ENCODE peak calls at places on chromosomes 5 and 9, in nine cellular contexts. I is fibroblast of pulmonary artery, A is AG04450, B is esophagus squamous epithelium, S is choroid plexus epithelial cell, T is heart right ventricle, X is upper lobe of right lung, J is H1, W is A673. H is an unnamed sample.

GRCh38 chr5:74665246-74665645 is 19.8 kb upstream of the HEXB start:
- DNase-seq in B (no peak), I (peak), W (no peak), A (no peak), J (no peak), X (no peak), T (no peak), S (peak), H (no peak)

GRCh38 chr5:93581738-93582414 is 857 bp upstream of the NR2F1-AS1 start:
- DNase-seq in B (no peak), A (peak), T (no peak), I (peak), S (peak), W (peak), X (no peak), J (no peak), H (no peak)

GRCh38 chr5:98173334-98173733 is 600.1 kb upstream of the RGMB start:
- DNase-seq in J (no peak), A (no peak), X (no peak), S (peak), W (no peak), B (no peak), T (no peak), I (peak), H (no peak)

GRCh38 chr9:122265265-122265900 is 701 bp downstream of the MRRF start:
- DNase-seq in X (no peak), S (peak), I (peak), T (no peak), J (no peak), A (no peak), W (peak), B (no peak), H (peak)

GRCh38 chr9:12735669-12736068 is 39.2 kb upstream of the LURAP1L start:
- DNase-seq in W (no peak), T (no peak), J (no peak), S (no peak), B (no peak), X (no peak), I (no peak), A (no peak), H (peak)

GRCh38 chr9:133163559-133164208 is at the start of gene GBGT1:
- DNase-seq in B (no peak), S (peak), A (no peak), X (peak), J (peak), I (peak), T (peak), W (peak), H (peak)

GRCh38 chr9:35272989-35273388 is 111.2 kb downstream of the UNC13B start:
- DNase-seq in T (no peak), A (no peak), J (no peak), B (no peak), I (peak), W (no peak), S (peak), X (no peak), H (no peak)

GRCh38 chr5:159032656-159033350 is 66.9 kb downstream of the EBF1 start:
- DNase-seq in T (no peak), W (no peak), S (no peak), I (no peak), B (no peak), J (no peak), A (no peak), X (no peak), H (no peak)

GRCh38 chr9:125183054-125183453 is 6.5 kb downstream of the PPP6C start:
- DNase-seq in A (no peak), I (peak), S (no peak), B (no peak), J (no peak), X (no peak), W (no peak), T (no peak), H (no peak)

GRCh38 chr5:59484618-59485017 is 408.9 kb downstream of the PDE4D start:
- DNase-seq in S (no peak), J (no peak), B (no peak), A (no peak), T (no peak), I (no peak), W (no peak), X (no peak), H (no peak)

GRCh38 chr5:83527722-83528438 is 56.3 kb downstream of the VCAN start:
- DNase-seq in T (no peak), S (no peak), I (no peak), W (no peak), X (no peak), A (no peak), B (no peak), J (no peak), H (no peak)

GRCh38 chr5:157761690-157762611 is 18.4 kb downstream of the LSM11 start:
- DNase-seq in X (no peak), I (peak), J (no peak), B (no peak), S (peak), W (peak), T (no peak), A (no peak), H (peak)

GRCh38 chr5:90803891-90804290 is 245.3 kb downstream of the ADGRV1 start:
- DNase-seq in X (no peak), B (no peak), A (no peak), J (no peak), S (no peak), W (no peak), T (no peak), I (no peak), H (no peak)

GRCh38 chr9:15155826-15156225 is 151.2 kb downstream of the TTC39B start:
- DNase-seq in B (no peak), S (peak), I (peak), J (no peak), W (peak), X (no peak), A (no peak), T (no peak), H (no peak)

GRCh38 chr5:38891563-38891962 is 45.8 kb downstream of the OSMR start:
- DNase-seq in X (no peak), I (no peak), J (no peak), T (no peak), W (no peak), B (no peak), S (no peak), A (no peak), H (no peak)

GRCh38 chr5:16417392-16418074 is 48.1 kb downstream of the ZNF622 start:
- DNase-seq in A (no peak), B (no peak), J (no peak), S (no peak), W (no peak), T (no peak), I (no peak), X (no peak), H (no peak)

GRCh38 chr9:129023036-129023907 is 4.9 kb downstream of the SH3GLB2 start:
- DNase-seq in T (peak), B (no peak), S (peak), W (no peak), A (peak), J (no peak), X (no peak), I (peak), H (no peak)

GRCh38 chr9:111366978-111367377 is 37.0 kb upstream of the OR2K2 start:
- DNase-seq in I (no peak), X (no peak), A (no peak), T (no peak), W (no peak), J (no peak), S (no peak), B (no peak), H (no peak)

GRCh38 chr5:1376921-1377320 is 32.0 kb upstream of the CLPTM1L start:
- DNase-seq in X (no peak), S (no peak), A (no peak), W (no peak), B (no peak), I (no peak), J (no peak), T (no peak), H (no peak)

GRCh38 chr5:124741711-124742496 is 4.5 kb downstream of the ZNF608 start:
- DNase-seq in J (peak), B (no peak), X (no peak), I (peak), W (peak), T (no peak), A (peak), S (peak), H (no peak)

GRCh38 chr9:15139467-15139866 is 167.5 kb downstream of the TTC39B start:
- DNase-seq in W (peak), I (no peak), A (no peak), J (no peak), X (no peak), B (no peak), S (no peak), T (no peak), H (no peak)

GRCh38 chr5:39427225-39427624 is 2.4 kb upstream of the DAB2 start:
- DNase-seq in T (no peak), J (no peak), A (no peak), I (peak), X (no peak), S (peak), W (peak), B (no peak), H (no peak)

GRCh38 chr5:23007226-23007625 is 154.1 kb upstream of the CDH12 start:
- DNase-seq in J (no peak), T (no peak), I (peak), W (no peak), B (no peak), X (no peak), S (no peak), A (no peak), H (no peak)

GRCh38 chr9:96523429-96523828 is 73.5 kb downstream of the HABP4 start:
- DNase-seq in J (no peak), I (peak), B (no peak), T (peak), A (no peak), X (no peak), W (no peak), S (peak), H (no peak)

GRCh38 chr5:142143878-142144277 is 35.3 kb downstream of the NDFIP1 start:
- DNase-seq in J (no peak), T (no peak), I (peak), B (no peak), X (no peak), A (peak), W (peak), S (peak), H (peak)
- TF ChIP-seq CTCF in J (peak), T (peak), I (peak), B (no peak), X (peak), A (peak), W (peak), S (peak), H (peak)

GRCh38 chr5:95352686-95353085 is 38.5 kb upstream of the FAM81B start:
- DNase-seq in T (no peak), X (no peak), W (no peak), I (no peak), S (no peak), B (no peak), A (no peak), J (no peak), H (no peak)
- TF ChIP-seq CTCF in T (no peak), X (no peak), W (no peak), I (no peak), S (no peak), B (no peak), A (no peak), J (no peak), H (no peak)

DNA sequence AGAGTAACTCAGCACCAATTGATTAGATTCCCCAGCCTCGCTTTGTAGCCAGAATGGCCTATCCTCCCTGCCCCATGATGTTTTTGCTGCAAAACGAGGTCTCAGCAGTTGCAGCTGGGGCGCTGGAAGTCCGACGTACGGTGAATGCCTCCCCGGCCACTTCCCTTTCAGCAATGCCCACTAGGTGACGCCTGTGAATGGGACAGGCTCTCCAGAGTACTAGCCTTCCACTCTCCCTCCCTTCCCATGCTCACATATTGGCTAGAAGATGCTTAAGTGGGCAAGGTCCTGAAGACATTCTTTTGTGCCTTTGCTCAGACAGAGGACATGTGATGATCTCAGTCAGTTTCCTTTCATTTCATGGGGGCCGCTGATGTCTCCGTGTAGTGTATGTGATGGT is 50.8 kb downstream of the DMRT2 start:
- DNase-seq in A (no peak), B (no peak), T (peak), W (peak), X (peak), J (peak), S (peak), I (peak), H (no peak)
- TF ChIP-seq CTCF in A (peak), B (no peak), T (peak), W (peak), X (peak), J (peak), S (peak), I (peak), H (peak)

DNA sequence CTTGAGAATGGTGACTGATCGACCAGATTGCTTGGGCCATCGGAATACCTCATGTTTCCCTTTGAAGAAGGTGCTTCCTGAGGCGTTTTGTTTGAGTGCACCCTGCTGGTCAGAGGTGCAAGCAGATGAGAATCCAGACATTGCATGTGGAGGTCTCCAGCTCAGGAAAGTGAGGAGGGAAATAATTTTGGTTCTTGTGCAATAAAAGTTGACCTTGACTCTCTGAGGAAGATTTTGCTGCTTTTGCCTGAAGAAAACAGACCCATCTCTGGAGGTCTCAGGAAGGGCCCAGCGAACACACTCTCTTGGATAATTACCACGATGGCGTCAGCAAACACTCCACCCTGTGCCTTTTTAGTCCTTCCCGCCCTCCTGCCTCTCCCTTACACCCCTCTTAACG is 69.7 kb downstream of the GRAMD2B start:
- DNase-seq in W (no peak), J (no peak), S (peak), X (no peak), B (no peak), A (no peak), T (no peak), I (peak), H (no peak)
- TF ChIP-seq CTCF in W (peak), J (peak), S (peak), X (no peak), B (no peak), A (peak), T (no peak), I (peak), H (peak)

GRCh38 chr9:107484117-107484723 is 5.3 kb downstream of the KLF4 start:
- DNase-seq in B (no peak), W (peak), X (no peak), T (no peak), I (peak), S (peak), A (peak), J (no peak), H (peak)
- TF ChIP-seq CTCF in B (no peak), W (peak), X (peak), T (peak), I (peak), S (peak), A (peak), J (peak), H (peak)

GRCh38 chr9:97982719-97983523 is at the start of gene ANP32B:
- DNase-seq in J (peak), A (peak), I (peak), B (peak), T (peak), S (peak), X (peak), W (peak), H (peak)

GRCh38 chr9:97984188-97985057 is 1.3 kb downstream of the ANP32B start:
- DNase-seq in B (peak), I (peak), T (peak), W (peak), S (peak), J (peak), A (peak), X (peak), H (peak)

GRCh38 chr9:97985058-97985861 is 2.1 kb downstream of the ANP32B start:
- DNase-seq in A (no peak), W (peak), X (no peak), S (peak), J (peak), B (no peak), I (peak), T (peak), H (peak)

GRCh38 chr9:97982191-97982718 is 886 bp upstream of the ANP32B start:
- DNase-seq in A (no peak), W (peak), J (no peak), X (no peak), S (peak), B (no peak), T (no peak), I (no peak), H (no peak)

GRCh38 chr9:97983524-97984187 is 515 bp downstream of the ANP32B start:
- DNase-seq in W (peak), S (peak), A (no peak), I (peak), X (peak), B (no peak), T (peak), J (peak), H (peak)
- TF ChIP-seq CTCF in W (no peak), S (no peak), A (no peak), I (no peak), X (no peak), B (no peak), T (no peak), J (no peak), H (no peak)

DNA sequence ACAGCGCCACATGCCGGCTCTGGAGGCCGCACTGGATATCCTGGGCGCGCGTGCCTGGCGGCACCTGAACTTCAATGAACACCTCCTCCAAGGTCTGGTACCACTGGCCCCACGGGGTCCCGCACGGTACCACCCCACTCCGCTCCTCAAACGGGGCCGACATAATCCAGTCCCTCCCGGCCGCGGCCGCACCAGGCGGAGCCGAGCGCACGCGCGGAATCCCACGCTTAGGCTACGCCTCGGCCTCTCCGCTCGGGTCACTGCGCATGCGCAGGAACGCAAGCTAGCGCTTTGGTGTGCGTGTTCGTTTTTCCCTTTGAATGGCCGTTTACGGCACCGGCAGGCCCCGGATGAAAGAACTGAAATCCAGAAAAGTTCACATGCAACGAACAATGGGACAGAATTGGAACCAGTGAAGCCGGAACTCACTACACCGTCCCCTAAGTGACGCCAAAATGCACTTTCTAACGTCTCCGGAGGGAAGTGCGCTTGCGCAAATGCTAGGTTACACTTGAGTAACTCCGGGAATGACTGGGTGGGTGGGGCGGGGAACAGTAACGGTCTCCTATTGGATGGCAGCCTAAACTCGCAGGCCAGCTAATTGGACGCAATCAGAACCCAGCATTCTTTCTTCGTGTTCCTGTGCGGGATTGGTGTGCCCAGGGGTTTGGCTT is at the start of gene NUDCD2:
- DNase-seq in X (peak), W (peak), J (peak), T (peak), B (peak), A (peak), I (peak), S (peak), H (peak)
- TF ChIP-seq CTCF in X (peak), W (peak), J (no peak), T (no peak), B (no peak), A (peak), I (peak), S (peak), H (no peak)

GRCh38 chr9:135600296-135600805 is 38.8 kb downstream of the PAEP start:
- DNase-seq in J (no peak), A (no peak), S (no peak), I (no peak), B (no peak), W (peak), T (no peak), X (no peak), H (no peak)
- TF ChIP-seq CTCF in J (no peak), A (no peak), S (no peak), I (no peak), B (no peak), W (no peak), T (no peak), X (no peak), H (no peak)

GRCh38 chr5:112205840-112206239 is 213.2 kb downstream of the EPB41L4A start:
- DNase-seq in X (no peak), A (no peak), S (peak), T (no peak), W (no peak), J (peak), I (no peak), B (no peak), H (no peak)
- TF ChIP-seq CTCF in X (no peak), A (no peak), S (no peak), T (no peak), W (no peak), J (no peak), I (no peak), B (no peak), H (no peak)

GRCh38 chr9:127578952-127579853 is 32.9 kb upstream of the STXBP1 start:
- DNase-seq in X (peak), J (no peak), S (peak), T (peak), I (peak), B (peak), A (peak), W (peak), H (no peak)
- TF ChIP-seq CTCF in X (peak), J (peak), S (peak), T (no peak), I (peak), B (no peak), A (peak), W (peak), H (no peak)

H was measured in GM13977.